ENCODE peak calls at places on chromosomes 13 and 19, in four cellular contexts. L is CD8-positive, alpha-beta memory T cell; C is left ventricle myocardium inferior; M is EL. D is an unnamed sample.

GRCh38 chr13:78478183-78478582 is 125.2 kb downstream of the POU4F1 start:
- DNase-seq in C (no peak), M (no peak), L (no peak), D (no peak)

GRCh38 chr13:75689686-75690085 is 53.6 kb downstream of the LMO7 start:
- DNase-seq in L (no peak), C (no peak), M (no peak), D (no peak)

GRCh38 chr19:34436716-34437115 is 8.5 kb downstream of the UBA2 start:
- DNase-seq in C (no peak), L (no peak), M (no peak), D (no peak)

GRCh38 chr19:10471909-10472308 is 31.2 kb downstream of the KEAP1 start:
- DNase-seq in L (no peak), M (peak), C (no peak), D (peak)

GRCh38 chr13:36582977-36583376 is 90.8 kb upstream of the SERTM1 start:
- DNase-seq in M (no peak), L (no peak), C (no peak), D (no peak)

GRCh38 chr19:36627057-36627456 is 21.9 kb downstream of the ZNF382 start:
- DNase-seq in L (no peak), C (no peak), M (no peak), D (no peak)

GRCh38 chr13:48232420-48233096 is 448 bp upstream of the ITM2B start:
- DNase-seq in C (no peak), M (no peak), L (no peak), D (no peak)

GRCh38 chr13:110475550-110476219 is 85.8 kb downstream of the RAB20 start:
- DNase-seq in C (no peak), M (no peak), L (no peak), D (no peak)

GRCh38 chr13:113859311-113860050 is 4.4 kb downstream of the GAS6 start:
- DNase-seq in L (no peak), M (no peak), C (no peak), D (no peak)

GRCh38 chr13:34347784-34348573 is 530.0 kb downstream of the RFC3 start:
- DNase-seq in L (no peak), M (no peak), C (no peak), D (no peak)

GRCh38 chr19:5080030-5080644 is 111.2 kb downstream of the KDM4B start:
- DNase-seq in L (no peak), C (no peak), M (no peak), D (peak)

GRCh38 chr13:23289917-23290357 is 109.2 kb downstream of the SGCG start:
- DNase-seq in M (peak), L (no peak), C (no peak), D (no peak)

GRCh38 chr13:75569576-75569975 is 20.0 kb downstream of the UCHL3 start:
- DNase-seq in L (no peak), M (no peak), C (no peak), D (no peak)

GRCh38 chr19:7636317-7636690 is 606 bp upstream of the STXBP2 start:
- DNase-seq in C (no peak), L (no peak), M (no peak), D (no peak)

GRCh38 chr19:39737929-39738328 is at the start of gene CLC:
- DNase-seq in C (no peak), L (no peak), M (no peak), D (no peak)

GRCh38 chr19:47109541-47110375 is 3.8 kb downstream of the ZC3H4 start:
- DNase-seq in L (no peak), C (no peak), M (peak), D (peak)

GRCh38 chr19:4089400-4089908 is 22.8 kb upstream of the ZBTB7A start:
- DNase-seq in L (peak), C (no peak), M (no peak), D (no peak)

GRCh38 chr19:33486936-33487793 is 34.4 kb downstream of the PEPD start:
- DNase-seq in M (no peak), L (no peak), C (no peak), D (no peak)

GRCh38 chr13:51849145-51850101 is 4.4 kb upstream of the TMEM272 start:
- DNase-seq in M (peak), L (no peak), C (peak), D (peak)

GRCh38 chr19:18093439-18094161 is 4.0 kb upstream of the MAST3 start:
- DNase-seq in L (no peak), C (no peak), M (peak), D (no peak)

GRCh38 chr19:29372921-29373797 is 152.6 kb upstream of the VSTM2B start:
- DNase-seq in L (no peak), M (no peak), C (no peak), D (no peak)

GRCh38 chr19:56125806-56126590 is 4.9 kb upstream of the ZNF787 start:
- DNase-seq in L (no peak), M (no peak), C (no peak), D (no peak)

GRCh38 chr19:3576696-3577443 is 4.1 kb downstream of the HMG20B start:
- DNase-seq in C (peak), M (no peak), L (no peak), D (no peak)

GRCh38 chr19:56119585-56119978 is 1.5 kb downstream of the ZNF787 start:
- DNase-seq in M (peak), L (no peak), C (no peak), D (no peak)

D was measured in NCI-H446.